ENCODE peak calls at places on chromosome 3, in six cellular contexts. X is epithelial cell of proximal tubule, E is stomach, I is fibroblast of pulmonary artery, D is brain microvascular endothelial cell, B is WTC11. R is an unnamed sample.

GRCh38 chr3:120025520-120025919 is 68.7 kb downstream of the GSK3B start:
- DNase-seq in X (peak; percentile 9), E (no peak), I (no peak), D (no peak), B (no peak), R (no peak)

GRCh38 chr3:69197922-69198540 is 75.6 kb upstream of the LMOD3 start:
- DNase-seq in X (no peak), E (no peak), I (no peak), D (no peak), B (no peak), R (no peak)

GRCh38 chr3:7787871-7788828 is 713.5 kb upstream of the LMCD1 start:
- DNase-seq in X (peak; percentile 23), E (no peak), I (peak; percentile 13), D (no peak), B (no peak), R (no peak)

GRCh38 chr3:58206406-58207011 is 4.3 kb downstream of the DNASE1L3 start:
- DNase-seq in X (no peak), E (no peak), I (peak; percentile 35), D (peak; percentile 49), B (no peak), R (peak; percentile 41)

GRCh38 chr3:184180165-184180564 is 5.5 kb downstream of the AP2M1 start:
- DNase-seq in X (no peak), E (no peak), I (peak; percentile 85), D (peak; percentile 62), B (no peak), R (no peak)

GRCh38 chr3:194344012-194344411 is 7.1 kb downstream of the CPN2 start:
- DNase-seq in X (no peak), E (peak; percentile 84), I (peak; percentile 72), D (peak; percentile 58), B (peak; percentile 90), R (no peak)

GRCh38 chr3:134337511-134338200 is 36.6 kb downstream of the AMOTL2 start:
- DNase-seq in X (no peak), E (no peak), I (no peak), D (no peak), B (no peak), R (no peak)

GRCh38 chr3:109154989-109155388 is 18.5 kb downstream of the C3orf85 start:
- DNase-seq in X (no peak), E (no peak), I (peak; percentile 4), D (no peak), B (no peak), R (no peak)

GRCh38 chr3:1275495-1275894 is 182.7 kb downstream of the CNTN6 start:
- DNase-seq in X (no peak), E (no peak), I (no peak), D (peak; percentile 18), B (no peak), R (no peak)

GRCh38 chr3:121943434-121943833 is 49.2 kb downstream of the SLC15A2 start:
- DNase-seq in X (no peak), E (no peak), I (no peak), D (no peak), B (no peak), R (no peak)

GRCh38 chr3:185342458-185343169 is 20.3 kb upstream of the MAP3K13 start:
- DNase-seq in X (no peak), E (no peak), I (no peak), D (no peak), B (no peak), R (no peak)

GRCh38 chr3:11641683-11642407 is 1.9 kb downstream of the VGLL4 start:
- DNase-seq in X (no peak), E (no peak), I (peak; percentile 71), D (no peak), B (no peak), R (no peak)

GRCh38 chr3:112303811-112304325 is 9.9 kb upstream of the SLC9C1 start:
- DNase-seq in X (no peak), E (no peak), I (peak; percentile 35), D (peak; percentile 20), B (no peak), R (no peak)

GRCh38 chr3:126781889-126782491 is 78.0 kb downstream of the CHCHD6 start:
- DNase-seq in X (peak; percentile 57), E (no peak), I (peak; percentile 42), D (peak; percentile 14), B (no peak), R (no peak)

GRCh38 chr3:69542265-69543079 is 156.6 kb upstream of the FRMD4B start:
- DNase-seq in X (no peak), E (no peak), I (no peak), D (no peak), B (peak; percentile 64), R (no peak)

GRCh38 chr3:131072099-131072559 is 45.5 kb downstream of the NEK11 start:
- DNase-seq in X (no peak), E (no peak), I (peak; percentile 67), D (peak; percentile 46), B (no peak), R (no peak)

GRCh38 chr3:126394179-126394976 is at the start of gene CFAP100:
- DNase-seq in X (no peak), E (peak; percentile 44), I (peak; percentile 28), D (peak; percentile 23), B (peak; percentile 80), R (peak; percentile 82)

GRCh38 chr3:123799544-123800351 is 84.4 kb downstream of the MYLK start:
- DNase-seq in X (peak; percentile 69), E (no peak), I (no peak), D (peak; percentile 40), B (no peak), R (no peak)

GRCh38 chr3:127820871-127821853 is 1.2 kb downstream of the MGLL start:
- DNase-seq in X (no peak), E (peak; percentile 38), I (no peak), D (no peak), B (no peak), R (no peak)

GRCh38 chr3:127819656-127820055 is 2.7 kb downstream of the MGLL start:
- DNase-seq in X (no peak), E (no peak), I (no peak), D (no peak), B (no peak), R (no peak)

GRCh38 chr3:127822166-127822835 is at the start of gene MGLL:
- DNase-seq in X (no peak), E (peak; percentile 43), I (peak; percentile 32), D (peak; percentile 20), B (peak; percentile 37), R (no peak)

GRCh38 chr3:127819086-127819485 is 3.2 kb downstream of the MGLL start:
- DNase-seq in X (no peak), E (no peak), I (no peak), D (no peak), B (no peak), R (no peak)

GRCh38 chr3:127820221-127820870 is 2.0 kb downstream of the MGLL start:
- DNase-seq in X (peak; percentile 89), E (no peak), I (no peak), D (no peak), B (no peak), R (no peak)
- TF ChIP-seq CTCF in X (peak; percentile 30), E (no peak), I (peak; percentile 21), D (peak; percentile 46), B (no peak), R (no peak)

GRCh38 chr3:139578783-139579182 is 39.2 kb upstream of the RBP1 start:
- DNase-seq in X (no peak), E (no peak), I (no peak), D (no peak), B (no peak), R (no peak)

GRCh38 chr3:139571744-139572143 is 32.2 kb upstream of the RBP1 start:
- DNase-seq in X (no peak), E (no peak), I (no peak), D (no peak), B (no peak), R (no peak)

GRCh38 chr3:139577899-139578298 is 38.4 kb upstream of the RBP1 start:
- DNase-seq in X (no peak), E (no peak), I (no peak), D (no peak), B (no peak), R (no peak)

GRCh38 chr3:139572847-139573672 is 33.5 kb upstream of the RBP1 start:
- DNase-seq in X (no peak), E (no peak), I (peak; percentile 56), D (no peak), B (no peak), R (no peak)

DNA sequence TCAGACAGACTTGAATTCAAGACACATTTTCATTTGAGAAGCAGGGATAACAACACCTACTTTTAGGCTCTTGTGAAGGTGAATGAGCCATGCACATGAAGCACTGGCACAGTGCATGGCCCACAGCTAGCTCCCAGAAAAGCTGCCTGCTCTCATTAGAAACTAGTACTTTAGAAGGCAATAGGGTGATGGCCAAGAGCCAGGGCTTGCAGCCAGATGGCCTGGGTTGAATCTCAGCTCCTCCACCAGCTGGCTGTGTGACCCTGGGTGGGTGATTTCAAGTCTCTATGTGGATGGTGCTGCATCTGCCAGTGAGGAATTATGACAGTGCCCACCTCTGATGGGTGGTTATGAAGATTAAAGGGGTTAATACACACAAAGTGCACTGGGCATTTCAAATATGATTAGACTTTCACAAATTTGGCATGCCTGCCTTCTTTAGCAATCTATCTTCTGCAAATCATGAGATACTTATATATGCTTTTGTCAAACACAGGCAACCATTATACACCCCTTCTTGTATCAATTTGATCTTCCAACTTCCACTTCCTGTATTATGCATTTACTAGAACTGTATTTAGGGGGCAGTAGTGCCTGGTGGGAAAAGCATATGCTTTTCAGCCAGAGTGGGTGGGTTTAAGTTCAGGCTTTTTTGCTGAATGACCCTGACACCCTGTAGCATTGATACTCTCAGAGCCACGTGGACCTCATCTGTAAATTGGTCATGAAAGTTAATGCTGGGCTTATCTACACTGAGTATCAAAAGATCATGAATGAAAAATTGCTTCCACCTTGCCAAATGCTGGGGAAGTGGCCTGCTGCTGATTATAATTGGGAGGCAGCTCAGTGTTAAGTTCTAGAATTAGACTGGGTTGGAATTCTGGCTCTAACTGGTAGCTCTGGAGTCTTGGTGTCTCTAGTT is 34.7 kb upstream of the RBP1 start:
- DNase-seq in X (no peak), E (peak; percentile 38), I (peak; percentile 9), D (no peak), B (no peak), R (no peak)
- TF ChIP-seq CTCF in X (peak; percentile 9), E (no peak), I (no peak), D (peak; percentile 27), B (no peak), R (no peak)

GRCh38 chr3:129162729-129163579 is 2.1 kb upstream of the ISY1 start:
- DNase-seq in X (no peak), E (no peak), I (no peak), D (no peak), B (no peak), R (no peak)

GRCh38 chr3:129160891-129161859 is at the start of gene ISY1:
- DNase-seq in X (peak; percentile 93), E (peak; percentile 90), I (peak; percentile 98), D (peak; percentile 90), B (peak; percentile 86), R (peak; percentile 92)

GRCh38 chr3:129164500-129164899 is 3.6 kb upstream of the ISY1 start:
- DNase-seq in X (no peak), E (no peak), I (no peak), D (no peak), B (no peak), R (no peak)

GRCh38 chr3:129166579-129167332 is 5.9 kb upstream of the ISY1 start:
- DNase-seq in X (no peak), E (no peak), I (no peak), D (no peak), B (no peak), R (no peak)

GRCh38 chr3:129161860-129162271 is 1.0 kb upstream of the ISY1 start:
- DNase-seq in X (no peak), E (no peak), I (no peak), D (no peak), B (no peak), R (no peak)
- TF ChIP-seq CTCF in X (no peak), E (no peak), I (no peak), D (peak; percentile 14), B (no peak), R (no peak)

GRCh38 chr3:171183042-171183441 is 156.5 kb upstream of the SLC2A2 start:
- DNase-seq in X (no peak), E (no peak), I (peak; percentile 60), D (no peak), B (no peak), R (no peak)
- TF ChIP-seq CTCF in X (peak; percentile 34), E (no peak), I (peak; percentile 41), D (peak; percentile 50), B (no peak), R (no peak)